ENCODE peak calls at places on chromosomes 12 and 14, in eight cellular contexts. One of them, this sample, is unnamed.
A peak's percentile ranks its signal among the peaks of the same experiment; 100 is the strongest.

GRCh38 chr12:101670007-101670671 is 27.3 kb upstream of the CHPT1 start:
- DNase-seq in GM12865: peak; percentile 46
- DNase-seq in tibial nerve: peak; percentile 58
- DNase-seq in kidney epithelial cell: no peak
- DNase-seq in mucosa of descending colon: no peak
- DNase-seq in CD8-positive, alpha-beta T cell: no peak
- DNase-seq in choroid plexus epithelial cell: peak; percentile 85
- DNase-seq in lung: peak; percentile 35
- DNase-seq in this sample: no peak

GRCh38 chr12:110245278-110245868 is 35.7 kb upstream of the ATP2A2 start:
- DNase-seq in GM12865: peak; percentile 68
- DNase-seq in tibial nerve: no peak
- DNase-seq in kidney epithelial cell: no peak
- DNase-seq in mucosa of descending colon: peak; percentile 78
- DNase-seq in CD8-positive, alpha-beta T cell: peak; percentile 25
- DNase-seq in choroid plexus epithelial cell: no peak
- DNase-seq in lung: no peak
- DNase-seq in this sample: no peak

GRCh38 chr14:61321385-61322010 is at the start of gene PRKCH:
- DNase-seq in GM12865: peak; percentile 88
- DNase-seq in tibial nerve: peak; percentile 47
- DNase-seq in kidney epithelial cell: peak; percentile 16
- DNase-seq in mucosa of descending colon: peak; percentile 89
- DNase-seq in CD8-positive, alpha-beta T cell: peak; percentile 74
- DNase-seq in choroid plexus epithelial cell: peak; percentile 47
- DNase-seq in lung: peak; percentile 87
- DNase-seq in this sample: no peak

GRCh38 chr14:86038401-86038985 is 508.5 kb downstream of the FLRT2 start:
- DNase-seq in GM12865: peak; percentile 39
- DNase-seq in tibial nerve: no peak
- DNase-seq in kidney epithelial cell: no peak
- DNase-seq in mucosa of descending colon: no peak
- DNase-seq in CD8-positive, alpha-beta T cell: peak; percentile 22
- DNase-seq in choroid plexus epithelial cell: peak; percentile 88
- DNase-seq in lung: peak; percentile 32
- DNase-seq in this sample: no peak

GRCh38 chr12:77231548-77231947 is 166.2 kb upstream of the E2F7 start:
- DNase-seq in GM12865: no peak
- DNase-seq in tibial nerve: peak; percentile 68
- DNase-seq in kidney epithelial cell: no peak
- DNase-seq in mucosa of descending colon: peak; percentile 72
- DNase-seq in CD8-positive, alpha-beta T cell: no peak
- DNase-seq in choroid plexus epithelial cell: peak; percentile 24
- DNase-seq in lung: peak; percentile 55
- DNase-seq in this sample: no peak

GRCh38 chr14:49249022-49249421 is 337.2 kb downstream of the RPS29 start:
- DNase-seq in GM12865: no peak
- DNase-seq in tibial nerve: no peak
- DNase-seq in kidney epithelial cell: no peak
- DNase-seq in mucosa of descending colon: no peak
- DNase-seq in CD8-positive, alpha-beta T cell: no peak
- DNase-seq in choroid plexus epithelial cell: no peak
- DNase-seq in lung: no peak
- DNase-seq in this sample: no peak

GRCh38 chr12:21773799-21774198 is 707 bp downstream of the KCNJ8 start:
- DNase-seq in GM12865: no peak
- DNase-seq in tibial nerve: no peak
- DNase-seq in kidney epithelial cell: no peak
- DNase-seq in mucosa of descending colon: no peak
- DNase-seq in CD8-positive, alpha-beta T cell: no peak
- DNase-seq in choroid plexus epithelial cell: peak; percentile 10
- DNase-seq in lung: no peak
- DNase-seq in this sample: no peak

GRCh38 chr12:49703647-49704137 is 3.5 kb downstream of the FMNL3 start:
- DNase-seq in GM12865: peak; percentile 87
- DNase-seq in tibial nerve: no peak
- DNase-seq in kidney epithelial cell: peak; percentile 29
- DNase-seq in mucosa of descending colon: no peak
- DNase-seq in CD8-positive, alpha-beta T cell: no peak
- DNase-seq in choroid plexus epithelial cell: peak; percentile 88
- DNase-seq in lung: no peak
- DNase-seq in this sample: no peak

DNA sequence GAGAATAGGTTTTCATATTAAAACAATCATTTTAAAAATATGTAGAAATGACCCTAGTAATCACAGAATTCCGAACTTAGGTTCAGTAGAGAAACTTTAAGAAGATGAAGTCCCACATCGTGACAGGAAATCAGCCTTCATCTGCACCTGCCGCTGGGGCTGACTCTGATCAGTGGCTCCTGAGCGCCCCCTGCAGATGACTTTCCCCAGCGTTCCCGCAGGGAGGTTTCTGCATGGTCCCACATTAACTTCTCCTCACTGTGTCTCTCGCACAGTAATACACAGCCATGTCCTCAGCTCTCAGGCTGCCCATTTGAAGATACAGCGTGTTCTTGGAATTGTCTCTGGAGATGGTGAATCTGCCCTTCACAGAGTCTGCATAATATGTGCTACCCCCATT is 1131.1 kb downstream of the TMEM121 start:
- DNase-seq in GM12865: peak; percentile 54
- DNase-seq in tibial nerve: no peak
- DNase-seq in kidney epithelial cell: no peak
- DNase-seq in mucosa of descending colon: no peak
- DNase-seq in CD8-positive, alpha-beta T cell: no peak
- DNase-seq in choroid plexus epithelial cell: no peak
- DNase-seq in lung: no peak
- DNase-seq in this sample: no peak
- TF ChIP-seq CTCF in GM12865: peak; percentile 61
- TF ChIP-seq CTCF in tibial nerve: no peak
- TF ChIP-seq CTCF in kidney epithelial cell: no peak
- TF ChIP-seq CTCF in mucosa of descending colon: no peak
- TF ChIP-seq CTCF in CD8-positive, alpha-beta T cell: peak; percentile 77
- TF ChIP-seq CTCF in choroid plexus epithelial cell: no peak
- TF ChIP-seq CTCF in lung: no peak
- TF ChIP-seq CTCF in this sample: no peak

DNA sequence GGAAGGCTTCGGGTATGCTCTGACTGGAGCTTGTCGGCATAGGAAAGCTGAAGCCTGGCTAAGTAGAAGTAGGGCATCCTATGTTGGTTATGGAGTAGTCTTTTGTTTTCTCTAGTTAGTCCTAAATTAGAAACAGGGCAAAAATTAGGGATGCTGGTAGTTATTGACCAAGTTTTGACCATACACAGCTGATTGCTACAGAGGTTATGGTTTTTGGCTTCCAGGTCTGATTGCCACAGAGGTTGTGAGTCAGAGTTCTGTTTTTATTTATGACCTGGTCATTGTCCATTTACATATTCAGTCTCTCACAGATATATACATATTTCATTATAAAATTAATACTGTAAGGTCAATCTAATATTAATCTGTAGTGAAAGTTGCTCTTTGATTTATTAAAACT is 219.2 kb downstream of the FSCB start:
- DNase-seq in GM12865: no peak
- DNase-seq in tibial nerve: no peak
- DNase-seq in kidney epithelial cell: no peak
- DNase-seq in mucosa of descending colon: no peak
- DNase-seq in CD8-positive, alpha-beta T cell: no peak
- DNase-seq in choroid plexus epithelial cell: no peak
- DNase-seq in lung: no peak
- DNase-seq in this sample: no peak
- H3K4me3 ChIP-seq in GM12865: no peak overlapping the region
- H3K4me3 ChIP-seq in tibial nerve: no peak overlapping the region
- H3K4me3 ChIP-seq in kidney epithelial cell: no peak overlapping the region
- H3K4me3 ChIP-seq in mucosa of descending colon: no peak overlapping the region
- H3K4me3 ChIP-seq in CD8-positive, alpha-beta T cell: no peak overlapping the region
- H3K4me3 ChIP-seq in choroid plexus epithelial cell: no peak overlapping the region
- H3K4me3 ChIP-seq in lung: no peak overlapping the region
- H3K4me3 ChIP-seq in this sample: no peak overlapping the region

GRCh38 chr14:79855789-79856188 is 355.5 kb downstream of the DIO2 start:
- DNase-seq in GM12865: no peak
- DNase-seq in tibial nerve: no peak
- DNase-seq in kidney epithelial cell: no peak
- DNase-seq in mucosa of descending colon: no peak
- DNase-seq in CD8-positive, alpha-beta T cell: no peak
- DNase-seq in choroid plexus epithelial cell: peak; percentile 65
- DNase-seq in lung: no peak
- DNase-seq in this sample: no peak

GRCh38 chr14:79856357-79856756 is 354.9 kb downstream of the DIO2 start:
- DNase-seq in GM12865: no peak
- DNase-seq in tibial nerve: no peak
- DNase-seq in kidney epithelial cell: no peak
- DNase-seq in mucosa of descending colon: no peak
- DNase-seq in CD8-positive, alpha-beta T cell: no peak
- DNase-seq in choroid plexus epithelial cell: peak; percentile 83
- DNase-seq in lung: no peak
- DNase-seq in this sample: no peak

GRCh38 chr14:79862045-79862444 is 349.3 kb downstream of the DIO2 start:
- DNase-seq in GM12865: no peak
- DNase-seq in tibial nerve: no peak
- DNase-seq in kidney epithelial cell: no peak
- DNase-seq in mucosa of descending colon: no peak
- DNase-seq in CD8-positive, alpha-beta T cell: no peak
- DNase-seq in choroid plexus epithelial cell: no peak
- DNase-seq in lung: no peak
- DNase-seq in this sample: no peak

DNA sequence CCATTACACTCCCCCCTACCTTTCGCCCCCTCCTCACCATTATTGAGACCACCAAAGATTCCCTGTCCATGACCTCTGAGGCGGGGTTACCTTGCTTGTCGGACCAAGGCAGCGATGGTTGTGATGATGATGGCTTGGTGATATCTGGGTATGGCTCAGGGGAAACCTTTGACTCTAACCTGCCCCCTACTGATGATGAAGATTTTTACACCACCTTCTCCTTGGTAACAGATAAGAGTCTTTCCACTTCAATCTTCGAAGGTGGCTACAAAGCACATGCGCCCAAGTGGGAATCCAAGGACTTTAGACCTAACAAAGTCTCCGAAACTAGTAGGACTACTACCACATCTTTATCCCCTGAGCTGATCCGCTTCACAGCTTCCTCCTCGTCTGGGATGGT is 350.2 kb downstream of the DIO2 start:
- DNase-seq in GM12865: no peak
- DNase-seq in tibial nerve: no peak
- DNase-seq in kidney epithelial cell: no peak
- DNase-seq in mucosa of descending colon: no peak
- DNase-seq in CD8-positive, alpha-beta T cell: no peak
- DNase-seq in choroid plexus epithelial cell: no peak
- DNase-seq in lung: no peak
- DNase-seq in this sample: no peak
- TF ChIP-seq CTCF in GM12865: no peak
- TF ChIP-seq CTCF in tibial nerve: no peak
- TF ChIP-seq CTCF in kidney epithelial cell: peak; percentile 4
- TF ChIP-seq CTCF in mucosa of descending colon: no peak
- TF ChIP-seq CTCF in CD8-positive, alpha-beta T cell: no peak
- TF ChIP-seq CTCF in choroid plexus epithelial cell: peak; percentile 13
- TF ChIP-seq CTCF in lung: no peak
- TF ChIP-seq CTCF in this sample: no peak

DNA sequence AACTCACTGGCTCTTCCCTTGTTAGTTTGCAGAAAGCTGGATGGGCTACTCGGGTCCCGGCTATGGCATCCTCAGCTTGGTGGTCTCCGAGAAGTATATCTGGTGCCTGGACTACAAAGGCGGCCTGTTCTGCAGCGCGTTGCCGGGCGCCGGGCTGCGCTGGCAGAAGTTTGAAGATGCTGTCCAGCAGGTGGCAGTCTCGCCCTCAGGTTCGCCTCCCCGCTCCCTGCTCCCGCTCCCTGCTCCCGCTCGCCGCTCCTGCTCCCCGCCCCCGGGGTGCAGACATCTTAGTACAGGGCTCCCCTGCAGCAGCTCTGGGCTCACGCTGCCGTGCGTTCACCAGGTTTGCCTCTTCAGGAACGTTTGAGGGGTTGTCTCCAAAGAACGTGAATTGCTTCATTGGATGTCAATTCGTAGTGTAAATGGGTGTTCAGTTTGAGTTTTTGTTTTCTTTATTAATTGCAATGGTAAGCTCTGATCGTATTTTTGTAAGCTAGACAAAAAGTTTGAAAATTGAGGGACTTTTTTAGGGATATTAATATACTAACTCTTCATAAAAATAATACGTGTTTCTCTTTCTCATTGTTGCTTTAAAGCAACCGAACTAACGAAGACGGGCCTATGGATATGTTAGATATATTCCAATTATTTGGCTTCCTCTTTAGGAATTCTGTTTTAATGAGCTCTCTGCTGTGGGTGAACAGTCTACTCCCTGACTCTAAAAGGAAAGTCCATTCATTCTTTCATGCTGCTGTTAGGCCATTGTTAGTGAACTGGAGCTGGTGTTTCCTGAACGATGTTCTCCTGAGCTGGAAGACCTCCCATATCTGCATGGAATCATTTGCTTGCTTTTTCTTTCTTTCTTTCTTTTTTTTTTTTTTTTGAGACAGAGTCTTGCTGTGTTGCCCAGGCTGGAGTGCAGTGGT is 71.3 kb downstream of the ANKRD9 start:
- DNase-seq in GM12865: peak; percentile 90
- DNase-seq in tibial nerve: peak; percentile 78
- DNase-seq in kidney epithelial cell: peak; percentile 12
- DNase-seq in mucosa of descending colon: peak; percentile 87
- DNase-seq in CD8-positive, alpha-beta T cell: peak; percentile 21
- DNase-seq in choroid plexus epithelial cell: peak; percentile 88
- DNase-seq in lung: peak; percentile 83
- DNase-seq in this sample: peak; percentile 31
- H3K4me3 ChIP-seq in GM12865: no peak overlapping the region
- H3K4me3 ChIP-seq in tibial nerve: no peak overlapping the region
- H3K4me3 ChIP-seq in kidney epithelial cell: no peak overlapping the region
- H3K4me3 ChIP-seq in mucosa of descending colon: no peak overlapping the region
- H3K4me3 ChIP-seq in CD8-positive, alpha-beta T cell: no peak overlapping the region
- H3K4me3 ChIP-seq in choroid plexus epithelial cell: peak overlapping the region; percentile 43
- H3K4me3 ChIP-seq in lung: no peak overlapping the region
- H3K4me3 ChIP-seq in this sample: peak overlapping the region; percentile 66

GRCh38 chr12:130858084-130858483 is 13.8 kb upstream of the RAN start:
- DNase-seq in GM12865: no peak
- DNase-seq in tibial nerve: no peak
- DNase-seq in kidney epithelial cell: no peak
- DNase-seq in mucosa of descending colon: no peak
- DNase-seq in CD8-positive, alpha-beta T cell: no peak
- DNase-seq in choroid plexus epithelial cell: no peak
- DNase-seq in lung: no peak
- DNase-seq in this sample: no peak
- TF ChIP-seq CTCF in GM12865: no peak
- TF ChIP-seq CTCF in tibial nerve: no peak
- TF ChIP-seq CTCF in kidney epithelial cell: no peak
- TF ChIP-seq CTCF in mucosa of descending colon: no peak
- TF ChIP-seq CTCF in CD8-positive, alpha-beta T cell: no peak
- TF ChIP-seq CTCF in choroid plexus epithelial cell: no peak
- TF ChIP-seq CTCF in lung: no peak
- TF ChIP-seq CTCF in this sample: no peak